ENCODE peak calls at places on chromosomes 3 and 15, in four cellular contexts. One of them, this sample, is unnamed.

GRCh38 chr15:101052681-101053121 is 133.5 kb downstream of the LRRK1 start:
- DNase-seq in HepG2: no peak
- DNase-seq in K562: no peak
- DNase-seq in HCT116: no peak
- DNase-seq in this sample: no peak

GRCh38 chr3:48119495-48120193 is 68.6 kb downstream of the CDC25A start:
- DNase-seq in K562: no peak
- DNase-seq in HCT116: no peak
- DNase-seq in HepG2: no peak
- DNase-seq in this sample: no peak

GRCh38 chr15:72685301-72685924 is 569 bp downstream of the HIGD2B start:
- DNase-seq in HepG2: peak
- DNase-seq in HCT116: no peak
- DNase-seq in K562: peak
- DNase-seq in this sample: no peak

GRCh38 chr15:37517506-37517905 is 416.9 kb upstream of the TMCO5A start:
- DNase-seq in K562: no peak
- DNase-seq in HepG2: no peak
- DNase-seq in HCT116: no peak
- DNase-seq in this sample: no peak

GRCh38 chr3:158489181-158489580 is 81.8 kb upstream of the MLF1 start:
- DNase-seq in K562: no peak
- DNase-seq in HepG2: no peak
- DNase-seq in HCT116: no peak
- DNase-seq in this sample: no peak

GRCh38 chr3:11436775-11437174 is 164.6 kb downstream of the ATG7 start:
- DNase-seq in HepG2: no peak
- DNase-seq in K562: no peak
- DNase-seq in HCT116: no peak
- DNase-seq in this sample: no peak

GRCh38 chr3:69309810-69310209 is 76.1 kb downstream of the FRMD4B start:
- DNase-seq in HepG2: peak
- DNase-seq in HCT116: peak
- DNase-seq in K562: peak
- DNase-seq in this sample: no peak

GRCh38 chr15:101550124-101550523 is 60.6 kb upstream of the PCSK6 start:
- DNase-seq in HCT116: no peak
- DNase-seq in K562: no peak
- DNase-seq in HepG2: no peak
- DNase-seq in this sample: no peak

GRCh38 chr3:150636258-150636657 is 33.1 kb downstream of the SELENOT start:
- DNase-seq in K562: no peak
- DNase-seq in HCT116: no peak
- DNase-seq in HepG2: no peak
- DNase-seq in this sample: no peak

GRCh38 chr3:187951452-187952190 is 202.3 kb upstream of the LPP start:
- DNase-seq in HepG2: no peak
- DNase-seq in K562: peak
- DNase-seq in HCT116: no peak
- DNase-seq in this sample: no peak

GRCh38 chr15:90239371-90239770 is 5.4 kb downstream of the GDPGP1 start:
- DNase-seq in K562: peak
- DNase-seq in HCT116: no peak
- DNase-seq in HepG2: no peak
- DNase-seq in this sample: no peak

GRCh38 chr3:177610262-177610661 is 413.0 kb upstream of the TBL1XR1 start:
- DNase-seq in HCT116: no peak
- DNase-seq in HepG2: no peak
- DNase-seq in K562: no peak
- DNase-seq in this sample: no peak

GRCh38 chr3:76789262-76789661 is 250.6 kb upstream of the ROBO2 start:
- DNase-seq in HCT116: no peak
- DNase-seq in K562: no peak
- DNase-seq in HepG2: no peak
- DNase-seq in this sample: peak

GRCh38 chr3:141105828-141106628 is 54.9 kb downstream of the SPSB4 start:
- DNase-seq in HepG2: peak
- DNase-seq in HCT116: peak
- DNase-seq in K562: peak
- DNase-seq in this sample: peak

GRCh38 chr15:40038267-40038653 is 721 bp downstream of the SRP14 start:
- DNase-seq in K562: peak
- DNase-seq in HCT116: no peak
- DNase-seq in HepG2: no peak
- DNase-seq in this sample: no peak

GRCh38 chr15:43103939-43104338 is 1.9 kb downstream of the UBR1 start:
- DNase-seq in HepG2: no peak
- DNase-seq in HCT116: no peak
- DNase-seq in K562: no peak
- DNase-seq in this sample: no peak

GRCh38 chr15:89830622-89831021 is 16.0 kb upstream of the ANPEP start:
- DNase-seq in HCT116: no peak
- DNase-seq in HepG2: no peak
- DNase-seq in K562: no peak
- DNase-seq in this sample: no peak

GRCh38 chr3:197428117-197428761 is 127.5 kb downstream of the BDH1 start:
- DNase-seq in HepG2: peak
- DNase-seq in HCT116: peak
- DNase-seq in K562: peak
- DNase-seq in this sample: no peak

GRCh38 chr15:90903733-90904536 is 833 bp downstream of the MAN2A2 start:
- DNase-seq in HepG2: peak
- DNase-seq in K562: peak
- DNase-seq in HCT116: no peak
- DNase-seq in this sample: no peak

GRCh38 chr3:48092270-48092669 is 76.1 kb upstream of the MAP4 start:
- DNase-seq in HepG2: no peak
- DNase-seq in HCT116: no peak
- DNase-seq in K562: no peak
- DNase-seq in this sample: no peak

DNA sequence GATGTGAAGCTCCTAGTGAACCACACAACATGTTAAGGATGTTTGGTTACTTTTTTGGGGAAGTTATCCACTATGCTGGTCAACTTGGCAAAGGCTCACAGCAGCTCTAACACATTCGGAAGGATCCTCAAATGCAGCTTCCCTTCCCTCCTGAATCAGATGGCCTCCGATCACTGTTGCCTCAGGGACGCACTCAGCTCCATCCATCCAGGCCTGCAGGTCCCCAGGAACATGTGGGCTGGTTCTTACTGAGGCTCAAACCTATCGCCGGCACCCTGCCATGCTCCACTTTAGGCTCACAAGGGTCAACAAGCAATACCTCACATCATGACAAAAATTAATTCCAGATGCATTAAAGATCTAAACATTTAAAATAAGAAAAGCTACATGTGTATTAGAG is 68.0 kb downstream of the CORO2B start:
- DNase-seq in HCT116: no peak
- DNase-seq in K562: no peak
- DNase-seq in HepG2: no peak
- DNase-seq in this sample: no peak
- TF ChIP-seq ZNF274 in HCT116: no peak
- TF ChIP-seq ZNF274 in K562: no peak
- TF ChIP-seq ZNF274 in HepG2: no peak
- TF ChIP-seq ZNF274 in this sample: no peak

GRCh38 chr3:123152656-123153055 is 49.1 kb upstream of the SEC22A start:
- DNase-seq in HCT116: no peak
- DNase-seq in HepG2: no peak
- DNase-seq in K562: no peak
- DNase-seq in this sample: no peak
- H3K9ac ChIP-seq in HCT116: no peak
- H3K9ac ChIP-seq in HepG2: no peak
- H3K9ac ChIP-seq in K562: no peak
- H3K9ac ChIP-seq in this sample: no peak

GRCh38 chr15:44438402-44438801 is 11.0 kb downstream of the CTDSPL2 start:
- DNase-seq in HCT116: no peak
- DNase-seq in K562: no peak
- DNase-seq in HepG2: no peak
- DNase-seq in this sample: no peak
- TF ChIP-seq ZNF274 in HCT116: no peak
- TF ChIP-seq ZNF274 in K562: no peak
- TF ChIP-seq ZNF274 in HepG2: no peak
- TF ChIP-seq ZNF274 in this sample: no peak

GRCh38 chr3:5233026-5233425 is 45.5 kb downstream of the EDEM1 start:
- DNase-seq in HCT116: no peak
- DNase-seq in HepG2: no peak
- DNase-seq in K562: no peak
- DNase-seq in this sample: no peak

GRCh38 chr3:5240740-5241139 is 53.2 kb downstream of the EDEM1 start:
- DNase-seq in K562: no peak
- DNase-seq in HepG2: no peak
- DNase-seq in HCT116: no peak
- DNase-seq in this sample: no peak

GRCh38 chr3:5239602-5240001 is 52.1 kb downstream of the EDEM1 start:
- DNase-seq in K562: peak
- DNase-seq in HepG2: no peak
- DNase-seq in HCT116: no peak
- DNase-seq in this sample: no peak

GRCh38 chr3:5235655-5236054 is 48.1 kb downstream of the EDEM1 start:
- DNase-seq in HepG2: no peak
- DNase-seq in HCT116: no peak
- DNase-seq in K562: no peak
- DNase-seq in this sample: no peak

GRCh38 chr3:5238545-5238944 is 51.0 kb downstream of the EDEM1 start:
- DNase-seq in HCT116: no peak
- DNase-seq in HepG2: no peak
- DNase-seq in K562: no peak
- DNase-seq in this sample: no peak
- H3K9ac ChIP-seq in HCT116: no peak
- H3K9ac ChIP-seq in HepG2: no peak
- H3K9ac ChIP-seq in K562: no peak
- H3K9ac ChIP-seq in this sample: no peak

DNA sequence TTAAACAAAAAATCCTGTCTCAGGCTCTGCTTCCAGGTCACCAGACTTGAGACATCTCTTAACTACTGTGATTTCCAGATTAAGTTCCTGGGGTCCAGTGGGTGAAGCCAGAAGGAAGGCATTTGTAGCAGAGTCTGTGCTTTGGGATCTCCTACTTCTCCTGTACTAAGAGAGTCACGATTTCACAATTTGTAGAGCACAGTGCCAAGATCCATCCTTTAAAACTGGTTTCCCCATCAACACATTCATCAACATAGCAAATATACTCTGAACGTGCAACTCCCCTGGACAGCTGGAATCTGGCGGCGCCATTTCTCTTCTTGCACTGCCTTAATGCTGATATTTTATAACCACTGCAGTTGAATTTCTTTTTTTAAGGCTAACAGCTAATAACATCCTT is 33.2 kb downstream of the CDCP1 start:
- DNase-seq in HepG2: no peak
- DNase-seq in K562: no peak
- DNase-seq in HCT116: no peak
- DNase-seq in this sample: no peak
- TF ChIP-seq ZNF274 in HepG2: no peak
- TF ChIP-seq ZNF274 in K562: no peak
- TF ChIP-seq ZNF274 in HCT116: no peak
- TF ChIP-seq ZNF274 in this sample: no peak

GRCh38 chr3:42012935-42013651 is 51.2 kb upstream of the ULK4 start:
- DNase-seq in HepG2: peak
- DNase-seq in HCT116: peak
- DNase-seq in K562: peak
- DNase-seq in this sample: no peak

GRCh38 chr3:42013652-42014442 is 51.9 kb upstream of the ULK4 start:
- DNase-seq in HepG2: no peak
- DNase-seq in HCT116: no peak
- DNase-seq in K562: peak
- DNase-seq in this sample: no peak

GRCh38 chr3:42014443-42014945 is 52.6 kb upstream of the ULK4 start:
- DNase-seq in HepG2: no peak
- DNase-seq in HCT116: no peak
- DNase-seq in K562: peak
- DNase-seq in this sample: no peak

GRCh38 chr3:42010530-42010929 is 48.6 kb upstream of the ULK4 start:
- DNase-seq in K562: no peak
- DNase-seq in HepG2: no peak
- DNase-seq in HCT116: no peak
- DNase-seq in this sample: no peak

GRCh38 chr3:42012378-42012934 is 50.6 kb upstream of the ULK4 start:
- DNase-seq in HCT116: no peak
- DNase-seq in K562: no peak
- DNase-seq in HepG2: no peak
- DNase-seq in this sample: no peak
- H3K9ac ChIP-seq in HCT116: no peak
- H3K9ac ChIP-seq in K562: peak
- H3K9ac ChIP-seq in HepG2: peak
- H3K9ac ChIP-seq in this sample: no peak

DNA sequence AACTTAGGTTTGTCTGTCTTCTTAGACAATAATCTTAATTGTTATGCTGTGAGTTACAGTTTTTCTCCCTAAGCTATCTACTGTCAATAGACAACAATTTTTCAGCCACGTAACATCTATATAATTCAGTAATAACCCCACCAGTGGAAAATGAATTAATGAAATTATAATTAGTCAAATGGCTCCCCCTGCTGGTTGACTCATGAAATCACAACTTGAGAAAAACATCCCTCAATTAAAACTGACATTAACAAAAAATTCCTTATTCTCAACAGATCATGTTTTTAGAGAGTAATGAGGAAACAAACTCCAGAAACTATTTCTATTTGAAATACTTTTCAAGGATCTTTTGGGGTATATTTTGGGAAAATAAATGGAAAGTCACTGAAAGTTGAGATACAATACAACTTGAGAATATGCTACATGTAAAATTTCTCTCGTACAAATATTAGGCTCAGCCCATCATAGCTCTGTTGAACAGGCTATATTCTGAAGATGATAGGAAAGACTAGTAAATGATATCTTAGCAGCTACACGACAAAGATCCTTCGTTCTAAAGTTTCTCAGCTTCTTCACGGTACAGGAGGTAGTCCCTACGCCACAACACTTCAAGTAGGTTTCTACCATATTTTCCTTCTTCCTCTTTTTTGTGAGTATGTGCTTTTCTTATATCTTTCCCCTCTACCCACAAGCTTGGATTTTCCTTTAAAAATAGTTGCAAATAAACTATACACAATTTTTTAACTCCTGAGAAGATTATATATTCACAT is 20.7 kb downstream of the PPP1R2 start:
- DNase-seq in HCT116: no peak
- DNase-seq in HepG2: no peak
- DNase-seq in K562: peak
- DNase-seq in this sample: no peak
- TF ChIP-seq ZNF274 in HCT116: no peak
- TF ChIP-seq ZNF274 in HepG2: no peak
- TF ChIP-seq ZNF274 in K562: no peak
- TF ChIP-seq ZNF274 in this sample: no peak

GRCh38 chr15:59516655-59517461 is 78.9 kb downstream of the FAM81A start:
- DNase-seq in HCT116: no peak
- DNase-seq in K562: no peak
- DNase-seq in HepG2: no peak
- DNase-seq in this sample: no peak
- H3K9ac ChIP-seq in HCT116: no peak
- H3K9ac ChIP-seq in K562: no peak
- H3K9ac ChIP-seq in HepG2: no peak
- H3K9ac ChIP-seq in this sample: no peak

This sample was measured in NT2/D1.